ENCODE peak calls at places on chromosomes 11 and 22, in eight cellular contexts. J, O, G, F, W, S, I and H are unnamed samples.

GRCh38 chr11:58958500-58958899 is 19.2 kb downstream of the GLYATL1 start:
- DNase-seq in J (no peak), O (no peak), G (peak; percentile 73), F (peak; percentile 27), W (no peak), S (no peak), I (peak; percentile 2), H (no peak)

GRCh38 chr11:120747801-120748484 is 236.4 kb downstream of the GRIK4 start:
- DNase-seq in J (no peak), O (no peak), G (no peak), F (no peak), W (no peak), S (no peak), I (no peak), H (no peak)

GRCh38 chr11:127458561-127458960 is 458.0 kb upstream of the KIRREL3 start:
- DNase-seq in J (no peak), O (no peak), G (no peak), F (no peak), W (no peak), S (no peak), I (no peak), H (no peak)

GRCh38 chr11:20913113-20913512 is 243.7 kb downstream of the NELL1 start:
- DNase-seq in J (no peak), O (no peak), G (peak; percentile 17), F (no peak), W (no peak), S (no peak), I (no peak), H (no peak)

GRCh38 chr11:60762851-60763691 is 6.4 kb downstream of the MS4A15 start:
- DNase-seq in J (no peak), O (no peak), G (peak; percentile 84), F (no peak), W (no peak), S (no peak), I (peak; percentile 94), H (no peak)

GRCh38 chr11:72348250-72348649 is 86.1 kb downstream of the CLPB start:
- DNase-seq in J (no peak), O (no peak), G (peak; percentile 20), F (no peak), W (no peak), S (no peak), I (no peak), H (no peak)

GRCh38 chr22:27885977-27886842 is 32.8 kb downstream of the PITPNB start:
- DNase-seq in J (no peak), O (no peak), G (peak; percentile 72), F (peak; percentile 55), W (peak; percentile 25), S (peak; percentile 80), I (no peak), H (peak; percentile 39)

GRCh38 chr11:129412501-129412900 is 36.9 kb downstream of the BARX2 start:
- DNase-seq in J (no peak), O (no peak), G (peak; percentile 51), F (no peak), W (no peak), S (no peak), I (no peak), H (no peak)

GRCh38 chr11:28528217-28528616 is 420.0 kb downstream of the METTL15 start:
- DNase-seq in J (no peak), O (no peak), G (no peak), F (no peak), W (no peak), S (no peak), I (no peak), H (no peak)

GRCh38 chr11:6333112-6333511 is 12.8 kb upstream of the CAVIN3 start:
- DNase-seq in J (no peak), O (no peak), G (no peak), F (no peak), W (no peak), S (no peak), I (no peak), H (no peak)

GRCh38 chr11:3807856-3808845 is at the start of gene PGAP2:
- DNase-seq in J (peak; percentile 60), O (no peak), G (peak; percentile 91), F (peak; percentile 59), W (peak; percentile 39), S (peak; percentile 73), I (no peak), H (no peak)

GRCh38 chr11:46198245-46198872 is 77.1 kb upstream of the PHF21A start:
- DNase-seq in J (no peak), O (no peak), G (no peak), F (no peak), W (no peak), S (no peak), I (no peak), H (no peak)

GRCh38 chr11:46202696-46203391 is 74.6 kb upstream of the CREB3L1 start:
- DNase-seq in J (no peak), O (no peak), G (no peak), F (no peak), W (no peak), S (no peak), I (no peak), H (no peak)

GRCh38 chr11:46202149-46202548 is 75.3 kb upstream of the CREB3L1 start:
- DNase-seq in J (no peak), O (no peak), G (peak; percentile 75), F (no peak), W (no peak), S (no peak), I (no peak), H (no peak)

GRCh38 chr11:46198873-46199250 is 77.6 kb upstream of the PHF21A start:
- DNase-seq in J (no peak), O (no peak), G (no peak), F (no peak), W (no peak), S (no peak), I (no peak), H (no peak)

GRCh38 chr11:46200537-46201281 is 76.8 kb upstream of the CREB3L1 start:
- DNase-seq in J (no peak), O (no peak), G (no peak), F (no peak), W (no peak), S (no peak), I (no peak), H (no peak)
- H3K27ac ChIP-seq in J (no peak overlapping the region), O (no peak overlapping the region), G (no peak overlapping the region), F (no peak overlapping the region), W (no peak overlapping the region), S (no peak overlapping the region), I (no peak overlapping the region), H (no peak overlapping the region)

GRCh38 chr11:36309779-36310178 is 13.7 kb downstream of the PRR5L start:
- DNase-seq in J (no peak), O (no peak), G (no peak), F (no peak), W (no peak), S (no peak), I (no peak), H (no peak)

GRCh38 chr11:36313073-36313472 is 17.0 kb downstream of the PRR5L start:
- DNase-seq in J (no peak), O (no peak), G (no peak), F (no peak), W (no peak), S (no peak), I (no peak), H (no peak)

GRCh38 chr11:36313750-36314500 is 17.8 kb downstream of the PRR5L start:
- DNase-seq in J (no peak), O (no peak), G (no peak), F (no peak), W (no peak), S (no peak), I (no peak), H (no peak)

GRCh38 chr11:36312593-36312990 is 16.5 kb downstream of the PRR5L start:
- DNase-seq in J (no peak), O (no peak), G (no peak), F (no peak), W (no peak), S (no peak), I (no peak), H (no peak)

GRCh38 chr11:36311926-36312592 is 16.0 kb downstream of the PRR5L start:
- DNase-seq in J (no peak), O (no peak), G (no peak), F (no peak), W (no peak), S (no peak), I (no peak), H (no peak)
- H3K27ac ChIP-seq in J (no peak overlapping the region), O (no peak overlapping the region), G (no peak overlapping the region), F (no peak overlapping the region), W (no peak overlapping the region), S (no peak overlapping the region), I (no peak overlapping the region), H (peak overlapping the region; percentile 60)

GRCh38 chr11:34976496-34976895 is 60.1 kb downstream of the PDHX start:
- DNase-seq in J (no peak), O (no peak), G (no peak), F (no peak), W (no peak), S (no peak), I (no peak), H (no peak)
- H3K27ac ChIP-seq in J (no peak overlapping the region), O (no peak overlapping the region), G (no peak overlapping the region), F (no peak overlapping the region), W (no peak overlapping the region), S (no peak overlapping the region), I (no peak overlapping the region), H (no peak overlapping the region)

GRCh38 chr11:123562829-123563228 is 91.6 kb downstream of the SCN3B start:
- DNase-seq in J (no peak), O (no peak), G (no peak), F (no peak), W (no peak), S (no peak), I (no peak), H (no peak)
- H3K27ac ChIP-seq in J (no peak overlapping the region), O (no peak overlapping the region), G (no peak overlapping the region), F (no peak overlapping the region), W (no peak overlapping the region), S (no peak overlapping the region), I (no peak overlapping the region), H (peak overlapping the region; percentile 94)

DNA sequence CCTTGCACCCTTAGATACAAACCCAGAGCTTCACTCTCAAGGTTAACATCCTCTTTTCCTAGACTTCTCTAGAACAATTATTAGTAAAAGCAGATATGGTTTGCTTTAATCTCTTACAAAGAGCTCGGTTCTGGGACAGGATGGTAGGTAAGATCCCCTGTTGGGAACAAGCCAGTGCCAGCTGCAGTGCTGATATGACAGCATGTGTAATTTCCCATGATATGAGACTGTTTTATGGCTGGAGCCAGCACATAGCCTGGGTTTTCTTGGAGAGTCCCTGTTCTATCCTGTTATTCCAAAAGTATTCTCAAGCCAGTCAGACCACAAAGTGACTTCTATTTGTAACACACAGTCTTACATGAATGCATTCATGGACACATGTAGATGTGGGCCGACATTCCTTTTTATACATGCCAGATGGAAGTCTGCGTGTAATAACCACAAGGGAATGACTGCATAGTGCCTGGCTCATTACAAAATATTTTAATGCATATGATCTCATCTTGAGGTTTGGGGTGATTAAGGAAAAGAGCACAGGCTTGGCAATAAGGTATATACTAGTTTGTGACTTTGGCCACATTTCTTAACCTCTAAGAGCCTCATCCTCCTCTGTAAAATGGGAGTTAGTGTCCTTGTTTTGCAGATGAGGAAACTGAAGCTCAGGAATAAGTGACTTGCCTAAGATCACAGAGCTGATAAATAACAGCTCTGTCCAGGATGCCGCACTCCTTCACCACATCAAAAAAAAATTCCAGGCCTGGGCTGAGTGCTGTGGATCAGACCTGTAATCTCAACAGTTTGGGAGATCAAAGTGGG is 21.8 kb downstream of the CLMP start:
- DNase-seq in J (no peak), O (no peak), G (no peak), F (no peak), W (no peak), S (no peak), I (no peak), H (no peak)
- H3K27ac ChIP-seq in J (no peak overlapping the region), O (no peak overlapping the region), G (no peak overlapping the region), F (no peak overlapping the region), W (no peak overlapping the region), S (no peak overlapping the region), I (no peak overlapping the region), H (no peak overlapping the region)